ENCODE peak calls at places on chromosomes 7 and 10, in five cellular contexts. P is stimulated activated CD4-positive, alpha-beta T cell treated with anti-CD3 and anti-CD28 coated beads, Interleukin-2, amount 100 ng/mL, for 48 hours; R is HTR-8/SVneo; K is fibroblast of the aortic adventitia; D is prostate gland. J is an unnamed sample.

GRCh38 chr7:117750612-117751563 is 122.4 kb downstream of the CTTNBP2 start:
- DNase-seq in D (no peak), K (peak), R (no peak), P (no peak), J (no peak)

GRCh38 chr10:436013-436697 is 253.3 kb downstream of the DIP2C start:
- DNase-seq in R (no peak), D (no peak), P (no peak), K (no peak), J (no peak)

GRCh38 chr7:2003931-2004812 is 228.6 kb downstream of the MAD1L1 start:
- DNase-seq in P (no peak), K (no peak), R (no peak), D (no peak), J (no peak)

GRCh38 chr7:24665564-24666294 is 91.5 kb downstream of the GSDME start:
- DNase-seq in R (peak), D (peak), P (peak), K (peak), J (no peak)

GRCh38 chr10:94299417-94299816 is 63.3 kb downstream of the NOC3L start:
- DNase-seq in P (peak), D (no peak), R (peak), K (peak), J (peak)

GRCh38 chr10:131964298-131964697 is 17.4 kb downstream of the BNIP3 start:
- DNase-seq in K (no peak), D (no peak), R (no peak), P (no peak), J (no peak)

GRCh38 chr10:75019360-75019759 is 92.1 kb upstream of the SAMD8 start:
- DNase-seq in K (peak), R (peak), D (no peak), P (no peak), J (no peak)

GRCh38 chr10:52252322-52252721 is 61.8 kb upstream of the DKK1 start:
- DNase-seq in K (no peak), R (no peak), P (no peak), D (no peak), J (no peak)

GRCh38 chr7:156773966-156774365 is 119.0 kb downstream of the LMBR1 start:
- DNase-seq in D (no peak), K (no peak), P (no peak), R (no peak), J (no peak)

GRCh38 chr10:133230387-133231195 is 574 bp downstream of the UTF1 start:
- DNase-seq in D (no peak), P (no peak), K (no peak), R (no peak), J (no peak)

GRCh38 chr7:35450456-35450855 is 196.6 kb upstream of the TBX20 start:
- DNase-seq in D (no peak), P (no peak), R (no peak), K (no peak), J (no peak)

GRCh38 chr10:93491589-93492121 is 4.8 kb upstream of the CEP55 start:
- DNase-seq in R (no peak), D (no peak), P (no peak), K (no peak), J (no peak)

GRCh38 chr7:100367676-100368613 is 5.3 kb upstream of the PILRA start:
- DNase-seq in P (no peak), K (no peak), R (no peak), D (no peak), J (no peak)

GRCh38 chr7:137539111-137539715 is 195.7 kb upstream of the PTN start:
- DNase-seq in K (peak), D (no peak), P (no peak), R (no peak), J (peak)

GRCh38 chr7:3942778-3943177 is 641.7 kb downstream of the SDK1 start:
- DNase-seq in D (no peak), R (no peak), K (no peak), P (no peak), J (no peak)

GRCh38 chr7:47664650-47665049 is 82.7 kb upstream of the TNS3 start:
- DNase-seq in D (no peak), K (no peak), R (no peak), P (no peak), J (no peak)